ENCODE peak calls at places on chromosomes 3 and 15, in eight cellular contexts. L is A549, M is fibroblast of lung, U is heart left ventricle, E is brain microvascular endothelial cell, H is endodermal cell, T is heart right ventricle, X is cardiac muscle cell. N is an unnamed sample.

GRCh38 chr3:196849180-196849721 is 18.5 kb upstream of the SENP5 start:
- DNase-seq in M (no peak), E (no peak), T (no peak), L (no peak), U (no peak), X (no peak), H (no peak), N (no peak)

GRCh38 chr3:21747376-21747775 is 3.6 kb downstream of the ZNF385D start:
- DNase-seq in M (peak; percentile 19), X (no peak), E (no peak), U (no peak), L (no peak), T (no peak), H (no peak), N (no peak)

GRCh38 chr3:115436767-115437301 is 186.5 kb upstream of the GAP43 start:
- DNase-seq in T (no peak), X (no peak), H (peak; percentile 58), M (peak; percentile 94), U (no peak), L (peak; percentile 85), E (peak; percentile 98), N (no peak)

GRCh38 chr3:150721285-150722130 is 17.8 kb upstream of the ERICH6 start:
- DNase-seq in H (no peak), E (peak; percentile 29), X (peak; percentile 72), T (no peak), U (no peak), L (peak; percentile 65), M (peak; percentile 79), N (peak; percentile 78)

GRCh38 chr15:41772720-41773331 is 1.5 kb upstream of the MAPKBP1 start:
- DNase-seq in X (peak; percentile 85), H (peak; percentile 79), M (peak; percentile 81), L (peak; percentile 71), T (peak; percentile 53), E (peak; percentile 59), U (no peak), N (peak; percentile 71)

GRCh38 chr3:196284396-196284795 is 3.1 kb downstream of the PCYT1A start:
- DNase-seq in E (no peak), L (no peak), T (no peak), X (no peak), H (no peak), U (no peak), M (peak; percentile 11), N (no peak)

GRCh38 chr15:70051948-70052633 is 45.6 kb downstream of the TLE3 start:
- DNase-seq in T (no peak), M (no peak), L (no peak), X (no peak), H (no peak), U (no peak), E (no peak), N (peak; percentile 30)

GRCh38 chr3:156160653-156161052 is 40.3 kb downstream of the KCNAB1 start:
- DNase-seq in U (no peak), H (no peak), X (no peak), T (no peak), L (no peak), M (no peak), E (no peak), N (no peak)

GRCh38 chr3:76495216-76495615 is 544.7 kb upstream of the ROBO2 start:
- DNase-seq in M (no peak), H (no peak), T (no peak), L (no peak), X (no peak), U (no peak), E (no peak), N (no peak)

GRCh38 chr3:175212896-175213295 is 353.8 kb downstream of the NAALADL2 start:
- DNase-seq in X (no peak), E (peak; percentile 53), H (no peak), U (no peak), M (peak; percentile 53), L (no peak), T (no peak), N (no peak)

GRCh38 chr15:33730815-33731214 is 237.5 kb upstream of the CHRM5 start:
- DNase-seq in T (no peak), L (no peak), X (no peak), H (no peak), E (no peak), M (no peak), U (no peak), N (no peak)

GRCh38 chr3:49722896-49723295 is 855 bp downstream of the GMPPB start:
- DNase-seq in L (no peak), T (no peak), X (no peak), M (no peak), U (peak; percentile 27), E (no peak), H (no peak), N (no peak)

GRCh38 chr3:197748597-197749314 is 927 bp upstream of the FYTTD1 start:
- DNase-seq in M (peak; percentile 29), U (no peak), L (no peak), T (no peak), H (no peak), E (no peak), X (no peak), N (no peak)

GRCh38 chr3:10780922-10781321 is 35.1 kb upstream of the SLC6A11 start:
- DNase-seq in X (no peak), L (no peak), H (peak; percentile 15), E (no peak), U (no peak), T (no peak), M (no peak), N (no peak)

GRCh38 chr15:33584797-33585196 is 274.0 kb downstream of the RYR3 start:
- DNase-seq in X (no peak), T (peak; percentile 18), U (no peak), E (no peak), L (peak; percentile 41), M (peak; percentile 6), H (no peak), N (no peak)

GRCh38 chr3:171446801-171447578 is 13.2 kb downstream of the TNIK start:
- DNase-seq in E (peak; percentile 48), X (no peak), U (no peak), H (no peak), L (peak; percentile 51), M (peak; percentile 84), T (no peak), N (no peak)

GRCh38 chr15:63480441-63480821 is 24.0 kb upstream of the USP3 start:
- DNase-seq in L (no peak), X (no peak), U (no peak), H (peak; percentile 42), E (no peak), M (no peak), T (no peak), N (no peak)
- H3K4me3 ChIP-seq in L (no peak overlapping the region), X (no peak overlapping the region), U (no peak overlapping the region), H (no peak overlapping the region), E (no peak overlapping the region), M (no peak overlapping the region), T (no peak overlapping the region), N (no peak overlapping the region)

DNA sequence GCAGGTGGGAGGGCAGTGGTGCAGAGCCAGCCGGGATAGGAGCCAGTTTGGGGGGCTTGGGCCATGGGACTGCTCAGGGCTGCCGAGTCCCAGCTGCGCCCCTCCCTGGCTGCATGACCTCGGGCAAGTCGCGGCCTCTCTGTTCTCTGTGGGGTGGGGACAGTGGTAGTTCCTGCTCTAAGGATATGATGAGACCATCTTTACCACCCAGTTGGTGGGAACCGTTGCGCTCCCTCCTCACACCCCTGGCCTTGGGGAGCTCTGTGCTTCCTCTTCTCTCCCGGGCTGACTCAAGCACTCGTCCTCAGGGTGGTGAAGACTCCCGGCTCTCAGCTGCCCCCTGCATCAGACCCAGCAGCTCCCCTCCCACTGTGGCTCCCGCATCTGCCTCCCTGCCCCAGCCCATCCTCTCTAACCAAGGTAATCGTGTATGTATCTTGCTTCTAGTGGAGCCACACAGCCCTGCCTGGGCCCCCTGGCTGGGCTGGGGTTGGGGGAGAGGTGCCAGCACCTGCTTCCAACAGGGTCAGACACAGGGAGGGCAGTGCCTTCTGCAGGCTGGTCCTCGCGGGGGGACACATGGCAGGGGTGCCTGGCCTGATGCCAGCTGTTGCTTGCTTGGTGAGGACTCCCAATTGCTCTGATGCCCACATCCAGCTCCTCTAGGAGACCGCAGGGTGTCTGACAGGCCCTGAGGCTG is 15.1 kb upstream of the STAB1 start:
- DNase-seq in H (no peak), T (no peak), M (no peak), E (no peak), U (peak; percentile 19), L (no peak), X (no peak), N (no peak)
- H3K4me3 ChIP-seq in H (no peak overlapping the region), T (no peak overlapping the region), M (no peak overlapping the region), E (no peak overlapping the region), U (no peak overlapping the region), L (no peak overlapping the region), X (no peak overlapping the region), N (no peak overlapping the region)

GRCh38 chr3:131077904-131078303 is 51.2 kb downstream of the NEK11 start:
- DNase-seq in E (no peak), T (no peak), U (no peak), L (no peak), H (peak; percentile 68), X (no peak), M (no peak), N (peak; percentile 35)
- H3K4me3 ChIP-seq in E (no peak overlapping the region), T (no peak overlapping the region), U (no peak overlapping the region), L (no peak overlapping the region), H (no peak overlapping the region), X (no peak overlapping the region), M (no peak overlapping the region), N (no peak overlapping the region)

DNA sequence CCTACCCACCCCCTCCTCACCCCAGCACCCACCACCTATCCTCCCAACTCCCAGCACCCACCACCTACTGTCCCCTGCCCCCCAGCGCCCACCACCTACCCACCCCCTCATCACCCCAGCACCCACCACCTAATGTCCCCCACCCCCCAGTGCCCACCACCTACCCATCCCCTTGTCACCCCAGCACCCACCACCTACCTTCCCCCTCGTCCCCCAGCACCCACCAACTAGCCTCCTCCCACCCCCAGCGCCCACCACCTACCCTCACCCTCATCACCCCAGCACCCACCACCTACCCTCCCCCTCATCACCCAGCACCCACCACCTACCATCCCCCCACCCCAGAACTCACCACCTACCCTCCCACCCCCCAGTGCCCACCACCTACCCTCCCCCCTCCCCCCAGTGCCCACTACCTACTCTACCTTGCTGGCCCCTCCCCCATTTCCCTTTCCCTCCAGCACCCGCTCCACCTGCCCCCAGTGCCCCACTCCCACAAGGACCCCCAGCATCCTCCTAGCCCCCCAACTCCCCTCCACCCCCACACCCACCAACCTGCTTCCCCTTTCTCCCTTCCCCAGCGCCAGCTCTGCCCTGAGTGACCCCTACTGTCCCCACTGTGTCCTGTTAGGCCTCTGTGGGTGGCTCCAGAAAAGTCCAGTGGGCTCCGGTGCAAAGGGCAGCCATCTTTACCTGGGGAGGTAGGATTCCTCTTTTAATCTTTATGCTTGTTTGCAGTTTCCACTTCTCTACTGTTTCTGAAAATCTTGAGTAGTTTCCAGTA is 1.2 kb downstream of the UROC1 start:
- DNase-seq in H (no peak), E (no peak), X (no peak), L (no peak), U (peak; percentile 7), T (no peak), M (no peak), N (peak; percentile 42)
- H3K4me3 ChIP-seq in H (no peak overlapping the region), E (no peak overlapping the region), X (no peak overlapping the region), L (no peak overlapping the region), U (no peak overlapping the region), T (no peak overlapping the region), M (no peak overlapping the region), N (no peak overlapping the region)

N was measured in H7.